ENCODE peak calls at places on chromosome 9, in seven cellular contexts. M, I, B, O, X, D and J are unnamed samples.

GRCh38 chr9:76717176-76717575 is 47.1 kb upstream of the PCA3 start:
- DNase-seq in M (no peak), D (no peak), I (no peak), O (no peak), B (no peak), X (no peak), J (no peak)

GRCh38 chr9:75027187-75028107 is 646 bp downstream of the CARNMT1 start:
- DNase-seq in I (peak; percentile 45), B (peak; percentile 45), D (peak; percentile 33), M (peak; percentile 66), O (no peak), X (peak; percentile 44), J (no peak)

GRCh38 chr9:109821711-109822110 is 41.7 kb downstream of the PALM2AKAP2 start:
- DNase-seq in X (no peak), I (peak; percentile 58), M (no peak), D (peak; percentile 55), B (no peak), O (no peak), J (no peak)

GRCh38 chr9:25542319-25542718 is 135.9 kb downstream of the TUSC1 start:
- DNase-seq in M (no peak), O (no peak), X (no peak), B (no peak), I (no peak), D (no peak), J (no peak)

GRCh38 chr9:74078647-74079046 is 418.5 kb upstream of the RORB start:
- DNase-seq in B (no peak), I (no peak), D (no peak), M (no peak), O (no peak), X (no peak), J (peak; percentile 55)

GRCh38 chr9:93008457-93008856 is 50.0 kb upstream of the SUSD3 start:
- DNase-seq in I (no peak), M (no peak), O (no peak), X (no peak), B (no peak), D (no peak), J (no peak)

GRCh38 chr9:76115982-76116646 is 225.6 kb downstream of the PCSK5 start:
- DNase-seq in I (no peak), D (no peak), M (no peak), X (no peak), B (no peak), O (no peak), J (no peak)

GRCh38 chr9:89482056-89482784 is 15.7 kb downstream of the SEMA4D start:
- DNase-seq in D (no peak), M (no peak), X (no peak), O (no peak), I (no peak), B (no peak), J (no peak)

GRCh38 chr9:16152276-16153065 is 599.6 kb downstream of the CCDC171 start:
- DNase-seq in B (no peak), I (no peak), X (no peak), D (no peak), M (no peak), O (no peak), J (no peak)

GRCh38 chr9:127210851-127211730 is 53.5 kb upstream of the GARNL3 start:
- DNase-seq in M (no peak), D (no peak), I (no peak), O (no peak), B (no peak), X (no peak), J (no peak)

GRCh38 chr9:79060726-79061125 is 511.0 kb upstream of the TLE4 start:
- DNase-seq in M (no peak), X (no peak), B (no peak), I (peak; percentile 73), D (peak; percentile 4), O (no peak), J (no peak)

GRCh38 chr9:121121582-121122087 is 46.9 kb downstream of the CNTRL start:
- DNase-seq in D (peak; percentile 95), I (peak; percentile 94), X (peak; percentile 95), B (peak; percentile 94), O (peak; percentile 96), M (peak; percentile 92), J (peak; percentile 85)

GRCh38 chr9:92141144-92142129 is 26.2 kb upstream of the SPTLC1 start:
- DNase-seq in I (no peak), O (no peak), B (no peak), X (no peak), D (peak; percentile 18), M (peak; percentile 67), J (no peak)

GRCh38 chr9:119509291-119509905 is 140.2 kb upstream of the BRINP1 start:
- DNase-seq in M (no peak), I (no peak), O (no peak), D (no peak), X (no peak), B (no peak), J (no peak)

GRCh38 chr9:35906923-35907699 is 1.1 kb downstream of the HRCT1 start:
- DNase-seq in M (no peak), B (no peak), I (peak; percentile 75), O (no peak), X (no peak), D (peak; percentile 91), J (peak; percentile 59)